ENCODE peak calls at places on chromosomes 16 and 17, in seven cellular contexts. V, R, D, Y, Z, I and U are unnamed samples.

GRCh38 chr17:36527851-36528250 is 6.8 kb downstream of the MYO19 start:
- DNase-seq in R (no peak), D (no peak), Z (no peak), I (no peak), V (no peak), Y (no peak), U (no peak)

GRCh38 chr17:79515646-79516604 is 94.9 kb downstream of the RBFOX3 start:
- DNase-seq in D (no peak), Z (no peak), V (no peak), Y (no peak), I (no peak), R (no peak), U (no peak)

GRCh38 chr16:16973726-16974125 is 497.0 kb downstream of the XYLT1 start:
- DNase-seq in V (no peak), I (no peak), R (no peak), D (no peak), Z (no peak), Y (no peak), U (no peak)

GRCh38 chr16:68040506-68041288 is 17.6 kb downstream of the DUS2 start:
- DNase-seq in Z (peak), I (peak), Y (no peak), D (peak), V (peak), R (peak), U (peak)

GRCh38 chr16:52552643-52553042 is 5.7 kb upstream of the TOX3 start:
- DNase-seq in I (peak), Z (no peak), V (no peak), D (no peak), R (no peak), Y (no peak), U (no peak)

GRCh38 chr16:21646721-21647561 is 5.5 kb downstream of the IGSF6 start:
- DNase-seq in V (no peak), Y (no peak), D (peak), Z (no peak), R (no peak), I (no peak), U (no peak)

GRCh38 chr17:5584971-5585794 is 874 bp upstream of the NLRP1 start:
- DNase-seq in D (no peak), R (no peak), Z (no peak), Y (no peak), I (no peak), V (no peak), U (no peak)

GRCh38 chr17:7042507-7043194 is 1.2 kb downstream of the SLC16A11 start:
- DNase-seq in R (peak), I (no peak), D (no peak), Y (no peak), V (no peak), Z (no peak), U (no peak)

GRCh38 chr16:8183186-8184099 is 406.9 kb downstream of the TMEM114 start:
- DNase-seq in R (no peak), D (no peak), Z (no peak), I (no peak), Y (no peak), V (no peak), U (no peak)

GRCh38 chr16:72860726-72861562 is 187.0 kb downstream of the ZFHX3 start:
- DNase-seq in D (no peak), I (no peak), Y (no peak), R (no peak), V (no peak), Z (no peak), U (no peak)

GRCh38 chr17:43650471-43650870 is 11.3 kb downstream of the MEOX1 start:
- DNase-seq in V (no peak), D (no peak), Z (no peak), Y (no peak), I (no peak), R (no peak), U (no peak)

GRCh38 chr17:67435122-67435521 is 58.0 kb downstream of the PITPNC1 start:
- DNase-seq in V (no peak), D (no peak), Y (no peak), I (no peak), R (no peak), Z (no peak), U (no peak)

GRCh38 chr17:67293251-67294203 is 48.5 kb upstream of the HELZ start:
- DNase-seq in Z (peak), Y (no peak), D (peak), R (peak), V (no peak), I (peak), U (peak)

GRCh38 chr16:24991349-24991748 is 23.8 kb downstream of the ARHGAP17 start:
- DNase-seq in I (no peak), D (no peak), R (no peak), Y (no peak), Z (no peak), V (no peak), U (peak)

GRCh38 chr17:74875970-74876593 is 3.3 kb upstream of the FDXR start:
- DNase-seq in I (no peak), R (no peak), Z (no peak), V (no peak), Y (no peak), D (no peak), U (no peak)

GRCh38 chr17:28405632-28406477 is at the start of gene SLC46A1:
- DNase-seq in Z (peak), I (peak), Y (no peak), D (no peak), V (no peak), R (peak), U (peak)

GRCh38 chr17:48483471-48484131 is 47.2 kb downstream of the HOXB1 start:
- DNase-seq in I (no peak), Z (no peak), R (no peak), Y (peak), D (no peak), V (no peak), U (peak)

GRCh38 chr17:59893617-59894100 is 738 bp downstream of the RPS6KB1 start:
- DNase-seq in D (peak), I (peak), V (no peak), Z (no peak), Y (no peak), R (no peak), U (no peak)

GRCh38 chr17:2580641-2581040 is 12.8 kb upstream of the PAFAH1B1 start:
- DNase-seq in R (no peak), D (no peak), I (no peak), Z (no peak), V (peak), Y (no peak), U (peak)

GRCh38 chr16:74811911-74812310 is 37.3 kb upstream of the FA2H start:
- DNase-seq in Y (no peak), V (no peak), I (no peak), Z (no peak), R (peak), D (no peak), U (no peak)

GRCh38 chr17:4354862-4355514 is 11.5 kb downstream of the UBE2G1 start:
- DNase-seq in V (no peak), Y (no peak), Z (no peak), D (no peak), I (no peak), R (no peak), U (no peak)

GRCh38 chr16:1152651-1153259 is at the start of gene CACNA1H:
- DNase-seq in R (peak), Y (no peak), I (no peak), D (peak), Z (peak), V (no peak), U (peak)

GRCh38 chr17:36641331-36641876 is 40.0 kb downstream of the MRM1 start:
- DNase-seq in Z (no peak), D (no peak), V (no peak), I (no peak), Y (no peak), R (no peak), U (no peak)

GRCh38 chr17:74972107-74972972 is at the start of gene HID1:
- DNase-seq in D (peak), Z (peak), I (peak), V (peak), Y (no peak), R (peak), U (peak)

GRCh38 chr16:83549836-83550569 is 257.8 kb upstream of the HSBP1 start:
- DNase-seq in Y (no peak), D (no peak), R (no peak), I (no peak), Z (no peak), V (no peak), U (no peak)

GRCh38 chr16:72434159-72434558 is 262.2 kb upstream of the PMFBP1 start:
- DNase-seq in Y (peak), D (no peak), I (no peak), R (no peak), V (no peak), Z (no peak), U (no peak)

GRCh38 chr17:38464723-38465419 is 36.6 kb downstream of the ARHGAP23 start:
- DNase-seq in Z (peak), Y (peak), D (no peak), R (peak), I (peak), V (peak), U (no peak)

GRCh38 chr16:49312389-49312990 is 30.9 kb upstream of the CBLN1 start:
- DNase-seq in R (no peak), V (no peak), Y (no peak), Z (no peak), D (no peak), I (peak), U (no peak)

GRCh38 chr16:49884033-49884707 is 28.3 kb upstream of the ZNF423 start:
- DNase-seq in V (no peak), Y (no peak), R (peak), Z (no peak), D (no peak), I (no peak), U (no peak)

GRCh38 chr17:43591750-43592562 is 45.8 kb upstream of the ETV4 start:
- DNase-seq in Z (peak), R (peak), Y (no peak), I (no peak), V (no peak), D (no peak), U (no peak)

GRCh38 chr17:21376835-21377690 is 906 bp downstream of the KCNJ12 start:
- DNase-seq in Z (peak), D (no peak), V (no peak), R (peak), Y (no peak), I (peak), U (no peak)

GRCh38 chr16:86718118-86718517 is 139.8 kb downstream of the FOXL1 start:
- DNase-seq in Y (no peak), I (no peak), Z (no peak), V (no peak), R (no peak), D (no peak), U (no peak)